ENCODE peak calls at places on chromosomes 16 and 17, in five cellular contexts. One of them, this sample, is unnamed.

GRCh38 chr17:499836-500543 is 147.4 kb upstream of the RPH3AL start:
- DNase-seq in GM12878: no peak
- DNase-seq in HepG2: no peak
- DNase-seq in K562: no peak
- DNase-seq in H1: no peak
- DNase-seq in this sample: no peak

GRCh38 chr17:17119533-17119932 is 77.3 kb downstream of the MPRIP start:
- DNase-seq in H1: no peak
- DNase-seq in GM12878: peak; percentile 11
- DNase-seq in K562: no peak
- DNase-seq in HepG2: no peak
- DNase-seq in this sample: no peak

GRCh38 chr17:13704333-13704732 is 102.6 kb upstream of the HS3ST3A1 start:
- DNase-seq in K562: no peak
- DNase-seq in H1: no peak
- DNase-seq in GM12878: no peak
- DNase-seq in HepG2: no peak
- DNase-seq in this sample: no peak

GRCh38 chr16:29927523-29927905 is 1.5 kb upstream of the KCTD13 start:
- DNase-seq in GM12878: no peak
- DNase-seq in H1: no peak
- DNase-seq in K562: no peak
- DNase-seq in HepG2: no peak
- DNase-seq in this sample: no peak

GRCh38 chr17:56257075-56257474 is 103.8 kb downstream of the ANKFN1 start:
- DNase-seq in GM12878: no peak
- DNase-seq in HepG2: no peak
- DNase-seq in K562: no peak
- DNase-seq in H1: no peak
- DNase-seq in this sample: no peak

GRCh38 chr16:15435216-15435864 is 952 bp downstream of the BMERB1 start:
- DNase-seq in GM12878: no peak
- DNase-seq in HepG2: no peak
- DNase-seq in H1: no peak
- DNase-seq in K562: no peak
- DNase-seq in this sample: peak; percentile 47

GRCh38 chr16:70563571-70563970 is 40.0 kb downstream of the SF3B3 start:
- DNase-seq in K562: no peak
- DNase-seq in HepG2: peak; percentile 27
- DNase-seq in H1: no peak
- DNase-seq in GM12878: no peak
- DNase-seq in this sample: no peak

GRCh38 chr17:42475121-42475520 is 16.4 kb downstream of the ATP6V0A1 start:
- DNase-seq in H1: no peak
- DNase-seq in GM12878: no peak
- DNase-seq in K562: no peak
- DNase-seq in HepG2: no peak
- DNase-seq in this sample: no peak

GRCh38 chr17:68686108-68686988 is 85.2 kb upstream of the FAM20A start:
- DNase-seq in GM12878: no peak
- DNase-seq in K562: no peak
- DNase-seq in H1: no peak
- DNase-seq in HepG2: no peak
- DNase-seq in this sample: no peak

GRCh38 chr17:65857713-65858112 is 296.3 kb upstream of the AXIN2 start:
- DNase-seq in GM12878: no peak
- DNase-seq in K562: no peak
- DNase-seq in H1: no peak
- DNase-seq in HepG2: no peak
- DNase-seq in this sample: no peak

GRCh38 chr17:18962494-18962815 is 10.5 kb downstream of the SLC5A10 start:
- DNase-seq in HepG2: no peak
- DNase-seq in K562: no peak
- DNase-seq in GM12878: no peak
- DNase-seq in H1: no peak
- DNase-seq in this sample: no peak

GRCh38 chr16:84735846-84736586 is 36.2 kb downstream of the USP10 start:
- DNase-seq in HepG2: peak; percentile 46
- DNase-seq in GM12878: no peak
- DNase-seq in K562: no peak
- DNase-seq in H1: no peak
- DNase-seq in this sample: peak; percentile 51

GRCh38 chr17:70344356-70345060 is 175.2 kb downstream of the KCNJ2 start:
- DNase-seq in HepG2: no peak
- DNase-seq in K562: no peak
- DNase-seq in H1: no peak
- DNase-seq in GM12878: no peak
- DNase-seq in this sample: no peak

GRCh38 chr17:78391843-78392242 is 13.4 kb downstream of the PGS1 start:
- DNase-seq in H1: no peak
- DNase-seq in GM12878: no peak
- DNase-seq in K562: no peak
- DNase-seq in HepG2: no peak
- DNase-seq in this sample: no peak

GRCh38 chr17:30232015-30232821 is 3.3 kb downstream of the SLC6A4 start:
- DNase-seq in H1: no peak
- DNase-seq in HepG2: no peak
- DNase-seq in GM12878: no peak
- DNase-seq in K562: no peak
- DNase-seq in this sample: no peak

GRCh38 chr16:27424772-27425498 is 23.0 kb downstream of the IL21R start:
- DNase-seq in H1: no peak
- DNase-seq in GM12878: no peak
- DNase-seq in HepG2: no peak
- DNase-seq in K562: no peak
- DNase-seq in this sample: no peak

GRCh38 chr16:4159726-4160125 is 43.5 kb upstream of the ADCY9 start:
- DNase-seq in K562: no peak
- DNase-seq in H1: no peak
- DNase-seq in GM12878: no peak
- DNase-seq in HepG2: no peak
- DNase-seq in this sample: no peak

GRCh38 chr17:38344127-38344745 is 480 bp upstream of the GPR179 start:
- DNase-seq in HepG2: no peak
- DNase-seq in K562: no peak
- DNase-seq in H1: no peak
- DNase-seq in GM12878: no peak
- DNase-seq in this sample: peak; percentile 33

GRCh38 chr16:1772908-1773702 is at the start of gene MRPS34:
- DNase-seq in HepG2: peak; percentile 78
- DNase-seq in K562: peak; percentile 85
- DNase-seq in GM12878: peak; percentile 17
- DNase-seq in H1: peak; percentile 51
- DNase-seq in this sample: peak; percentile 93

GRCh38 chr16:4904108-4904941 is 32.6 kb downstream of the PPL start:
- DNase-seq in K562: no peak
- DNase-seq in H1: no peak
- DNase-seq in HepG2: no peak
- DNase-seq in GM12878: no peak
- DNase-seq in this sample: no peak

GRCh38 chr17:1649116-1649843 is 386 bp downstream of the RILP start:
- DNase-seq in GM12878: no peak
- DNase-seq in H1: no peak
- DNase-seq in K562: peak; percentile 63
- DNase-seq in HepG2: peak; percentile 64
- DNase-seq in this sample: peak; percentile 92

GRCh38 chr17:65163990-65164495 is 26.9 kb downstream of the RGS9 start:
- DNase-seq in HepG2: peak; percentile 18
- DNase-seq in H1: no peak
- DNase-seq in K562: peak; percentile 61
- DNase-seq in GM12878: no peak
- DNase-seq in this sample: no peak

GRCh38 chr17:76868669-76869208 is 535 bp downstream of the MGAT5B start:
- DNase-seq in H1: no peak
- DNase-seq in K562: no peak
- DNase-seq in GM12878: no peak
- DNase-seq in HepG2: no peak
- DNase-seq in this sample: peak; percentile 88

GRCh38 chr16:782766-783403 is 5.3 kb downstream of the RPUSD1 start:
- DNase-seq in K562: no peak
- DNase-seq in GM12878: no peak
- DNase-seq in H1: no peak
- DNase-seq in HepG2: no peak
- DNase-seq in this sample: peak; percentile 72

DNA sequence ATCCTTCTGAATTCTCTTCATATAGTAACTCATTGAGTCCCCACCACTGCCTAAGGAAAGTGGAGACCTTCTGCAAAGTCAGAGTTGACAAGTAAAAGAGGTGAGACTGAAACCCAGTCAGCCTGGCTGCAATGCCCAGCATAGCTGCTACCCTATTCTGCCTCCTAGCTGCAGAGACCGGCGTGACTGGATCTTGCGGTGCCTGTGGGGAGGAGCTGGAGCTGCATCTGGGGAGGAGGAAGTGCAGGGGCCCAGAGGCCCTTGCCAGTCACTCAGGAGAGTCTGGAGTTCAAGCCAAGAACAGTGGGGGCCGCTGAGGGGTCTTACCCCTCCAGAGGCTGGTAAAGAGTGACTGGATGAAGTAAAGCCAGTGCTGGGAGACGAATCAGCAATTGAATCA is 35.0 kb upstream of the ZNF423 start:
- DNase-seq in H1: peak; percentile 38
- DNase-seq in GM12878: no peak
- DNase-seq in K562: peak; percentile 31
- DNase-seq in HepG2: no peak
- DNase-seq in this sample: no peak
- TF ChIP-seq GABPA in H1: peak; percentile 61
- TF ChIP-seq GABPA in GM12878: no peak
- TF ChIP-seq GABPA in K562: no peak
- TF ChIP-seq GABPA in HepG2: no peak
- TF ChIP-seq GABPA in this sample: no peak

GRCh38 chr16:81567087-81567486 is 122.5 kb downstream of the CMIP start:
- DNase-seq in GM12878: no peak
- DNase-seq in H1: no peak
- DNase-seq in K562: no peak
- DNase-seq in HepG2: no peak
- DNase-seq in this sample: no peak
- TF ChIP-seq RAD21 in GM12878: no peak
- TF ChIP-seq RAD21 in H1: no peak
- TF ChIP-seq RAD21 in K562: no peak
- TF ChIP-seq RAD21 in HepG2: no peak
- TF ChIP-seq RAD21 in this sample: no peak

GRCh38 chr17:39816272-39816671 is 47.8 kb downstream of the IKZF3 start:
- DNase-seq in GM12878: no peak
- DNase-seq in HepG2: no peak
- DNase-seq in H1: no peak
- DNase-seq in K562: no peak
- DNase-seq in this sample: no peak
- H3K4me2 ChIP-seq in GM12878: no peak overlapping the region
- H3K4me2 ChIP-seq in HepG2: no peak overlapping the region
- H3K4me2 ChIP-seq in H1: no peak overlapping the region
- H3K4me2 ChIP-seq in K562: no peak overlapping the region
- H3K4me2 ChIP-seq in this sample: no peak overlapping the region

GRCh38 chr17:34979153-34979552 is 1.2 kb upstream of the LIG3 start:
- DNase-seq in HepG2: no peak
- DNase-seq in K562: no peak
- DNase-seq in GM12878: no peak
- DNase-seq in H1: no peak
- DNase-seq in this sample: no peak

GRCh38 chr17:34979650-34980352 is 511 bp upstream of the LIG3 start:
- DNase-seq in GM12878: no peak
- DNase-seq in H1: no peak
- DNase-seq in K562: peak; percentile 41
- DNase-seq in HepG2: peak; percentile 15
- DNase-seq in this sample: no peak

GRCh38 chr17:34980353-34980680 is at the start of gene LIG3:
- DNase-seq in GM12878: peak; percentile 72
- DNase-seq in K562: peak; percentile 93
- DNase-seq in HepG2: peak; percentile 89
- DNase-seq in H1: peak; percentile 85
- DNase-seq in this sample: peak; percentile 96

GRCh38 chr17:34974179-34974578 is 6.1 kb upstream of the LIG3 start:
- DNase-seq in GM12878: no peak
- DNase-seq in H1: no peak
- DNase-seq in HepG2: no peak
- DNase-seq in K562: no peak
- DNase-seq in this sample: no peak

GRCh38 chr17:34974794-34975428 is 5.4 kb upstream of the LIG3 start:
- DNase-seq in GM12878: no peak
- DNase-seq in HepG2: no peak
- DNase-seq in K562: no peak
- DNase-seq in H1: no peak
- DNase-seq in this sample: no peak
- TF ChIP-seq GABPA in GM12878: no peak
- TF ChIP-seq GABPA in HepG2: no peak
- TF ChIP-seq GABPA in K562: no peak
- TF ChIP-seq GABPA in H1: no peak
- TF ChIP-seq GABPA in this sample: no peak

DNA sequence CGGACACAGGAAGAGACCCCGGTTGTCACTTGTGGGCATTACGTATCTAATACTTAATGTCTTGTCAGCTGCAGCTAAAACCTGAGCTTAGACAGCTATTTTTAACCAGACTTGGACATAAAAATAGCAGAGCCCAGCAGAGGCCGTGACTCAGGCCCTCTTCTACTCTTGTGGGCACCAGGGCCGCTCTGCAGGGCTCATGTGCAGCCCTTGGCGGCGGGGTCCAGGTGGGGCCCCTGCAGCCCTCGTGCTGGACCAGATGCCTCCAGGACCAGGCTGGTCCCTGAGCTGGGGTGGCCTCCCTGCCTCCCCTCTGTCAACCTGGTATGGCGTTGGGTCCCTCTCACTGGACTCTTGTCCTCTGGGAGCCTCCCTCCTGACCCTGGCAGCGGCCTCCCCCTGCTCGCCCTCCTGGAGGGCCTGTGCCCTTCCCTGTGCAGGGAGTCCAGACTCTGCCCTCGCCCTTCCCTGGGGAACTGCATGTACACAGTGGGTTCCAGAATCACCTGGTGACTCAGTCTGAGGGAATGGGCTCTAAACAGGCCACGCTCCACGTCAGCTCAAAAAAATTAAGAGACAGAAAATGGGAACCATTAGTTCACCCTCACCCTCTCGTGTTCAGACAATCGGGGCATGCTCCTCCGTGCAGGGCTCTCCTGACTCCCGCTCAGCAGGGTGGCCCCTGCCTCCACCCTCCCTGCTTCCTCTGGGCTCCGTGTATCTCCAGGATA is 9.7 kb downstream of the CDK5R1 start:
- DNase-seq in H1: no peak
- DNase-seq in HepG2: no peak
- DNase-seq in GM12878: no peak
- DNase-seq in K562: no peak
- DNase-seq in this sample: no peak
- TF ChIP-seq RAD21 in H1: no peak
- TF ChIP-seq RAD21 in HepG2: no peak
- TF ChIP-seq RAD21 in GM12878: no peak
- TF ChIP-seq RAD21 in K562: no peak
- TF ChIP-seq RAD21 in this sample: no peak

GRCh38 chr16:26012376-26012775 is 320.6 kb downstream of the HS3ST4 start:
- DNase-seq in GM12878: no peak
- DNase-seq in HepG2: no peak
- DNase-seq in H1: no peak
- DNase-seq in K562: no peak
- DNase-seq in this sample: no peak
- H3K4me2 ChIP-seq in GM12878: no peak overlapping the region
- H3K4me2 ChIP-seq in HepG2: no peak overlapping the region
- H3K4me2 ChIP-seq in H1: no peak overlapping the region
- H3K4me2 ChIP-seq in K562: no peak overlapping the region
- H3K4me2 ChIP-seq in this sample: no peak overlapping the region

This sample was measured in SK-N-SH.